ENCODE peak calls at places on chromosomes 3 and 15, in nine cellular contexts. U, G, I, T, A, X, O, V and M are unnamed samples.

GRCh38 chr3:17939157-17939556 is 196.7 kb upstream of the TBC1D5 start:
- DNase-seq in U (no peak), G (no peak), I (no peak), T (no peak), A (no peak), X (no peak), O (no peak), V (no peak), M (no peak)

GRCh38 chr3:62128028-62128427 is 245.3 kb downstream of the FEZF2 start:
- DNase-seq in U (no peak), G (no peak), I (no peak), T (no peak), A (no peak), X (no peak), O (no peak), V (no peak), M (no peak)

GRCh38 chr3:195907730-195908438 is 467 bp downstream of the TNK2 start:
- DNase-seq in U (peak), G (no peak), I (peak), T (peak), A (peak), X (peak), O (peak), V (peak), M (peak)

GRCh38 chr3:177057768-177058167 is 139.5 kb downstream of the TBL1XR1 start:
- DNase-seq in U (peak), G (no peak), I (no peak), T (no peak), A (peak), X (no peak), O (no peak), V (no peak), M (peak)

GRCh38 chr3:48268936-48269551 is 28.1 kb downstream of the ZNF589 start:
- DNase-seq in U (no peak), G (no peak), I (no peak), T (no peak), A (no peak), X (no peak), O (peak), V (no peak), M (no peak)

GRCh38 chr3:157958471-157958870 is 147.7 kb downstream of the SHOX2 start:
- DNase-seq in U (no peak), G (no peak), I (no peak), T (no peak), A (no peak), X (no peak), O (no peak), V (peak), M (no peak)

GRCh38 chr3:52213901-52214300 is 11.5 kb downstream of the TLR9 start:
- DNase-seq in U (no peak), G (no peak), I (no peak), T (no peak), A (no peak), X (no peak), O (no peak), V (no peak), M (no peak)

GRCh38 chr3:113276581-113277080 is 65.3 kb downstream of the BOC start:
- DNase-seq in U (no peak), G (no peak), I (no peak), T (no peak), A (no peak), X (no peak), O (no peak), V (no peak), M (no peak)

GRCh38 chr3:85360742-85361387 is 402.1 kb downstream of the CADM2 start:
- DNase-seq in U (no peak), G (no peak), I (peak), T (no peak), A (peak), X (no peak), O (peak), V (peak), M (peak)

GRCh38 chr3:175266993-175267960 is 408.1 kb downstream of the NAALADL2 start:
- DNase-seq in U (no peak), G (no peak), I (no peak), T (no peak), A (no peak), X (no peak), O (no peak), V (peak), M (no peak)

GRCh38 chr15:84023636-84024035 is 211.9 kb upstream of the GOLGA6L4 start:
- DNase-seq in U (no peak), G (no peak), I (peak), T (no peak), A (peak), X (no peak), O (peak), V (peak), M (peak)

GRCh38 chr3:42118762-42119361 is 27.7 kb downstream of the TRAK1 start:
- DNase-seq in U (peak), G (no peak), I (peak), T (no peak), A (peak), X (no peak), O (no peak), V (peak), M (peak)

GRCh38 chr3:39287859-39288221 is 8.0 kb upstream of the CX3CR1 start:
- DNase-seq in U (no peak), G (no peak), I (no peak), T (no peak), A (no peak), X (no peak), O (no peak), V (no peak), M (no peak)

GRCh38 chr15:42056934-42057743 is 36.3 kb upstream of the PLA2G4E start:
- DNase-seq in U (peak), G (no peak), I (peak), T (no peak), A (peak), X (peak), O (peak), V (peak), M (peak)

GRCh38 chr15:26838742-26839460 is 28.0 kb upstream of the GABRA5 start:
- DNase-seq in U (peak), G (no peak), I (peak), T (no peak), A (no peak), X (no peak), O (peak), V (peak), M (peak)

GRCh38 chr3:192887047-192887446 is 30.6 kb downstream of the MB21D2 start:
- DNase-seq in U (no peak), G (no peak), I (no peak), T (no peak), A (peak), X (no peak), O (no peak), V (peak), M (no peak)

GRCh38 chr3:76231258-76231657 is 445.9 kb upstream of the ZNF717 start:
- DNase-seq in U (no peak), G (no peak), I (no peak), T (no peak), A (no peak), X (no peak), O (no peak), V (no peak), M (no peak)